ENCODE peak calls at places on chromosome 17, in five cellular contexts. One of them, this sample, is unnamed. For H3K4me1, the result is how much of the 10 kb centered on the place peaks cover.

GRCh38 chr17:48555616-48556533 is 11.0 kb upstream of the HOXB2 start:
- DNase-seq in HepG2: no peak
- DNase-seq in K562: peak
- DNase-seq in A549: peak
- DNase-seq in H1: no peak
- DNase-seq in this sample: peak

GRCh38 chr17:73196500-73196899 is 3.6 kb downstream of the COG1 start:
- DNase-seq in A549: peak
- DNase-seq in HepG2: no peak
- DNase-seq in K562: no peak
- DNase-seq in H1: peak
- DNase-seq in this sample: peak

GRCh38 chr17:57369509-57369945 is 113.2 kb downstream of the MSI2 start:
- DNase-seq in K562: no peak
- DNase-seq in H1: no peak
- DNase-seq in HepG2: peak
- DNase-seq in A549: no peak
- DNase-seq in this sample: no peak

GRCh38 chr17:40547079-40547784 is 18.0 kb downstream of the CCR7 start:
- DNase-seq in HepG2: no peak
- DNase-seq in H1: no peak
- DNase-seq in A549: no peak
- DNase-seq in K562: no peak
- DNase-seq in this sample: no peak

GRCh38 chr17:82690786-82691489 is 7.6 kb downstream of the RAB40B start:
- DNase-seq in HepG2: no peak
- DNase-seq in K562: no peak
- DNase-seq in H1: no peak
- DNase-seq in A549: no peak
- DNase-seq in this sample: no peak

GRCh38 chr17:13953871-13954270 is 115.4 kb upstream of the COX10 start:
- DNase-seq in HepG2: no peak
- DNase-seq in H1: no peak
- DNase-seq in K562: no peak
- DNase-seq in A549: no peak
- DNase-seq in this sample: no peak

GRCh38 chr17:1227365-1227764 is 42.9 kb upstream of the BHLHA9 start:
- DNase-seq in H1: no peak
- DNase-seq in K562: no peak
- DNase-seq in A549: no peak
- DNase-seq in HepG2: no peak
- DNase-seq in this sample: no peak

GRCh38 chr17:78597923-78598545 is 20.8 kb upstream of the DNAH17 start:
- DNase-seq in H1: no peak
- DNase-seq in HepG2: no peak
- DNase-seq in A549: no peak
- DNase-seq in K562: no peak
- DNase-seq in this sample: no peak

GRCh38 chr17:30243568-30243967 is 8.1 kb upstream of the SLC6A4 start:
- DNase-seq in K562: no peak
- DNase-seq in HepG2: no peak
- DNase-seq in A549: no peak
- DNase-seq in H1: peak
- DNase-seq in this sample: no peak

GRCh38 chr17:46129302-46129701 is 63.9 kb downstream of the KANSL1 start:
- DNase-seq in K562: no peak
- DNase-seq in HepG2: no peak
- DNase-seq in H1: no peak
- DNase-seq in A549: no peak
- DNase-seq in this sample: no peak

GRCh38 chr17:75827291-75828050 is 16.7 kb downstream of the UNC13D start:
- DNase-seq in HepG2: peak
- DNase-seq in H1: peak
- DNase-seq in A549: peak
- DNase-seq in K562: peak
- DNase-seq in this sample: peak

GRCh38 chr17:75738218-75738802 is 17.1 kb downstream of the ITGB4 start:
- DNase-seq in H1: no peak
- DNase-seq in HepG2: peak
- DNase-seq in A549: no peak
- DNase-seq in K562: peak
- DNase-seq in this sample: no peak

GRCh38 chr17:6478486-6478885 is 34.2 kb downstream of the PIMREG start:
- DNase-seq in K562: no peak
- DNase-seq in A549: no peak
- DNase-seq in H1: no peak
- DNase-seq in HepG2: no peak
- DNase-seq in this sample: no peak

DNA sequence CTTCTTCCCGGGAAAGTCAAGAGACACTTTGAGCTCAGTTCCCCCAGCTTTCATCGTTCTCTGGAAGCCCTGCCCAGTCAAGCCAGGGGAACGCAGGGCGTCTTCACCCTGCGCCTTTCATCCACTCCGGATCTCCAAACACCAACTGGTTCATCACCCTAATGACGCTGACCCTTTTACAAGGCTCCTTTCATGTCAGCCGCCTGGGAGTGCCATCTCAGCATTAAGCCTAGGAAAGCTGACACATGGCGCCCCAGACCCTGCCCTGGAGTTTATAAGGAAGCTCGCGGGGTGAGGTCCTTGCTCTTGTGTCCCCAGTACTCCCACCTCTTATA is 594 bp upstream of the DNAJC7 start:
- DNase-seq in K562: no peak
- DNase-seq in A549: no peak
- DNase-seq in H1: no peak
- DNase-seq in HepG2: peak
- DNase-seq in this sample: no peak
- H3K4me1 ChIP-seq in K562: under half
- H3K4me1 ChIP-seq in A549: under half
- H3K4me1 ChIP-seq in H1: under half
- H3K4me1 ChIP-seq in HepG2: half or more
- H3K4me1 ChIP-seq in this sample: under half

GRCh38 chr17:59870482-59870881 is 22.3 kb downstream of the TUBD1 start:
- DNase-seq in A549: no peak
- DNase-seq in H1: no peak
- DNase-seq in HepG2: no peak
- DNase-seq in K562: no peak
- DNase-seq in this sample: no peak
- TF ChIP-seq JUN in A549: no peak
- TF ChIP-seq JUN in H1: no peak
- TF ChIP-seq JUN in HepG2: no peak
- TF ChIP-seq JUN in K562: no peak
- TF ChIP-seq JUN in this sample: no peak

DNA sequence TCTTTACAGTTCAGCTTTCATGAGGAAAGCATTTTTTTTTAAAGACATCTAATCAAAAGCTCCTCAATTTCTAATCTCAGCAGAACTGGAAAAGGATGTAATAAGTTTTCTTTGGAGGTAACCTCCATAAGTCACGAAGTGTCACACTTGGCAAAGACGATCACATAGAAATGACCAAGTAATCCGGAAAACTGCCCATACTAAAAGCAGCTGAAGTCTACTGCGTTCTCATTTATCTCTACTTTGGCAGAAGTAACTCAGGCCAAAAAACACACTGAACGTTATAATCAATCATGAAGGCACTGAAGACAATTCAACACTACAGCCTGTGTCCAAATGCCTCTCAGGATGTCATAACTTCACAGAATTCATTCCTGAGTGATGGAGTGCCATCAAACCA is 39.8 kb downstream of the ERN1 start:
- DNase-seq in K562: no peak
- DNase-seq in HepG2: no peak
- DNase-seq in A549: no peak
- DNase-seq in H1: no peak
- DNase-seq in this sample: peak
- H3K4me1 ChIP-seq in K562: under half
- H3K4me1 ChIP-seq in HepG2: under half
- H3K4me1 ChIP-seq in A549: under half
- H3K4me1 ChIP-seq in H1: under half
- H3K4me1 ChIP-seq in this sample: under half

GRCh38 chr17:71375948-71376347 is 744.9 kb upstream of the SOX9 start:
- DNase-seq in K562: no peak
- DNase-seq in H1: no peak
- DNase-seq in HepG2: no peak
- DNase-seq in A549: no peak
- DNase-seq in this sample: no peak
- TF ChIP-seq JUN in K562: no peak
- TF ChIP-seq JUN in H1: no peak
- TF ChIP-seq JUN in HepG2: no peak
- TF ChIP-seq JUN in A549: no peak
- TF ChIP-seq JUN in this sample: no peak

DNA sequence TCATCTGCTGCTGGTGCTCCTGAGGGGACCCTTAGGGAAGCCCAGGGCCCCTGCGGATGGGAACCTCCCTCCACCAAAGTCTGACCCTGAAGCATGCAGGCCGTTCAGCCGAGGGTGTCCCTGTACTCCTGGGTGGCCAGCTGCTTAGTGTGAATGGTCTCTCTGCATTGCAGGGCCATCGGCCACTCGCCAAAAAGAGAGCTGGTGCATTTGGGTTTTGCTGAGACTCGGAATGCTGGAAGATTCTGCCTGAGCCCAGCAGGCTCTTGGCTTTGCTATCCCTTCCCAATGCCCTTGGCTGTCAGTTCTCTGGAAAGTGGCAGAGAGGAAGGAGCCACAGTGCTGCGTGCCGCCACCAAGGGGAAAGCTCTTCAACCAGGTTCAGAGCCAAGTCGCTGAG is 2.8 kb downstream of the MEOX1 start:
- DNase-seq in HepG2: no peak
- DNase-seq in K562: no peak
- DNase-seq in A549: no peak
- DNase-seq in H1: no peak
- DNase-seq in this sample: no peak
- H3K4me1 ChIP-seq in HepG2: under half
- H3K4me1 ChIP-seq in K562: under half
- H3K4me1 ChIP-seq in A549: under half
- H3K4me1 ChIP-seq in H1: under half
- H3K4me1 ChIP-seq in this sample: under half

GRCh38 chr17:39244016-39244599 is 18.4 kb upstream of the STAC2 start:
- DNase-seq in H1: no peak
- DNase-seq in K562: no peak
- DNase-seq in A549: no peak
- DNase-seq in HepG2: no peak
- DNase-seq in this sample: no peak
- TF ChIP-seq JUN in H1: no peak
- TF ChIP-seq JUN in K562: no peak
- TF ChIP-seq JUN in A549: no peak
- TF ChIP-seq JUN in HepG2: no peak
- TF ChIP-seq JUN in this sample: no peak

GRCh38 chr17:9671559-9671958 is 26.2 kb downstream of the USP43 start:
- DNase-seq in A549: no peak
- DNase-seq in HepG2: no peak
- DNase-seq in H1: no peak
- DNase-seq in K562: no peak
- DNase-seq in this sample: no peak

GRCh38 chr17:9672266-9672665 is 26.9 kb downstream of the USP43 start:
- DNase-seq in K562: no peak
- DNase-seq in H1: no peak
- DNase-seq in A549: no peak
- DNase-seq in HepG2: no peak
- DNase-seq in this sample: no peak

GRCh38 chr17:9670596-9670995 is 25.3 kb downstream of the USP43 start:
- DNase-seq in K562: no peak
- DNase-seq in A549: no peak
- DNase-seq in HepG2: no peak
- DNase-seq in H1: no peak
- DNase-seq in this sample: no peak

GRCh38 chr17:9669551-9670008 is 24.3 kb downstream of the USP43 start:
- DNase-seq in A549: no peak
- DNase-seq in H1: no peak
- DNase-seq in HepG2: no peak
- DNase-seq in K562: no peak
- DNase-seq in this sample: no peak

DNA sequence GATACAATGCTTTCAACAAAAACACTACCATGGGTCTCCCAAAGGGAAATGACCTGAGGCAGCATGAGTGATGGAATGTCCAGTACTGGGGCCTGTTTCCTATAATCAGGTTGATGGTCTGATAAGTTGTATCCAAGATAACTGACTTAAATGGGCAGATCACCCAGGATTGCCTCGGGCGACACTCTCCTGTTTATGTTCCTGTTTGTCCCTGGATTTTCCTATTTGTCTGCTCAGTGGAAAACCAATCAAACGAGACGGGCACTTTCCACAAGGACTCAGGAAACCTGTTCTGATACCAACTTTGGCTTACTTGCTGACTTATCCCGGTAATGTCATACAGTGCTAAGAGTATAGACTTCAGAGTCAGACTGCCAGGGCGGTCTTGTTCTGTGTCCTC is 27.4 kb downstream of the USP43 start:
- DNase-seq in A549: no peak
- DNase-seq in K562: no peak
- DNase-seq in HepG2: no peak
- DNase-seq in H1: no peak
- DNase-seq in this sample: no peak
- H3K4me1 ChIP-seq in A549: under half
- H3K4me1 ChIP-seq in K562: under half
- H3K4me1 ChIP-seq in HepG2: under half
- H3K4me1 ChIP-seq in H1: under half
- H3K4me1 ChIP-seq in this sample: under half

GRCh38 chr17:4945944-4946280 is 2.4 kb downstream of the PFN1 start:
- DNase-seq in HepG2: no peak
- DNase-seq in A549: no peak
- DNase-seq in H1: no peak
- DNase-seq in K562: no peak
- DNase-seq in this sample: no peak

GRCh38 chr17:4944163-4944553 is 4.1 kb downstream of the RNF167 start:
- DNase-seq in H1: no peak
- DNase-seq in K562: no peak
- DNase-seq in A549: no peak
- DNase-seq in HepG2: no peak
- DNase-seq in this sample: no peak

GRCh38 chr17:4942760-4943508 is 2.9 kb downstream of the RNF167 start:
- DNase-seq in A549: no peak
- DNase-seq in HepG2: no peak
- DNase-seq in K562: no peak
- DNase-seq in H1: no peak
- DNase-seq in this sample: no peak

GRCh38 chr17:4945176-4945943 is 3.0 kb downstream of the PFN1 start:
- DNase-seq in A549: peak
- DNase-seq in H1: peak
- DNase-seq in HepG2: peak
- DNase-seq in K562: peak
- DNase-seq in this sample: peak

DNA sequence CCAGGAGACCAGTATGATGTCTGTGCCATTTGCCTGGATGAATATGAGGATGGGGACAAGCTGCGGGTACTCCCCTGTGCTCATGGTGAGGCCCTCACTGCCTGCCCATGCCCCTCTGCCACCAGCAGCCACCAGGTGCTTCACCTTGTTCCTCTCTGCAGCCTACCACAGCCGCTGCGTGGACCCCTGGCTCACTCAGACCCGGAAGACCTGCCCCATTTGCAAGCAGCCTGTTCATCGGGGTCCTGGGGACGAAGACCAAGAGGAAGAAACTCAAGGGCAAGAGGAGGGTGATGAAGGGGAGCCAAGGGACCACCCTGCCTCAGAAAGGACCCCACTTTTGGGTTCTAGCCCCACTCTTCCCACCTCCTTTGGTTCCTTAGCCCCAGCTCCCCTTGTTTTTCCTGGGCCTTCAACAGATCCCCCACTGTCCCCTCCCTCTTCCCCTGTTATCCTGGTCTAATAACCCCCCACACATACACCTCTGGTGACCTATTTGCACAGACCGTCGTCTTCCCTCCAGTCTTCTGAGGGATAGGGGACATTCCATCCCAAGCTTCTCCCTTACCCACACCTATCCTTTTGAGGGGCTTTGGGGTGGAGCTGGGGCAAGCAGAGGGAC is 3.7 kb downstream of the PFN1 start:
- DNase-seq in H1: no peak
- DNase-seq in A549: no peak
- DNase-seq in K562: no peak
- DNase-seq in HepG2: no peak
- DNase-seq in this sample: no peak
- TF ChIP-seq JUN in H1: no peak
- TF ChIP-seq JUN in A549: peak
- TF ChIP-seq JUN in K562: no peak
- TF ChIP-seq JUN in HepG2: no peak
- TF ChIP-seq JUN in this sample: no peak